ENCODE peak calls at places on chromosomes 3 and 15, in six cellular contexts. R is GM23338, Z is GM12878, M is K562, V is WTC11, E is HepG2. J is an unnamed sample.

GRCh38 chr3:149459491-149460057 is 14.9 kb upstream of the TM4SF4 start:
- DNase-seq in R (no peak), Z (no peak), M (no peak), V (no peak), E (no peak), J (no peak)

GRCh38 chr3:49427581-49427980 is 1.5 kb downstream of the NICN1 start:
- DNase-seq in R (no peak), Z (no peak), M (no peak), V (no peak), E (no peak), J (no peak)

GRCh38 chr3:184759666-184760200 is 47.9 kb upstream of the MAGEF1 start:
- DNase-seq in R (no peak), Z (no peak), M (no peak), V (no peak), E (no peak), J (no peak)

GRCh38 chr15:78317145-78317836 is 17.9 kb upstream of the SKIC8 start:
- DNase-seq in R (no peak), Z (no peak), M (peak), V (no peak), E (no peak), J (no peak)

GRCh38 chr3:126481808-126482502 is 6.3 kb upstream of the ZXDC start:
- DNase-seq in R (no peak), Z (no peak), M (no peak), V (no peak), E (peak), J (no peak)

GRCh38 chr3:13575459-13576061 is 26.6 kb downstream of the FBLN2 start:
- DNase-seq in R (no peak), Z (no peak), M (peak), V (no peak), E (no peak), J (no peak)

GRCh38 chr15:80991446-80991845 is 1.8 kb upstream of the MESD start:
- DNase-seq in R (no peak), Z (no peak), M (peak), V (no peak), E (no peak), J (no peak)

GRCh38 chr3:126621171-126621570 is 33.8 kb downstream of the TXNRD3 start:
- DNase-seq in R (no peak), Z (no peak), M (no peak), V (no peak), E (no peak), J (no peak)

GRCh38 chr3:15527031-15527459 is 5.5 kb upstream of the COLQ start:
- DNase-seq in R (peak), Z (no peak), M (peak), V (peak), E (peak), J (peak)

GRCh38 chr3:194485471-194485875 is 1.3 kb downstream of the ATP13A3 start:
- DNase-seq in R (no peak), Z (no peak), M (no peak), V (no peak), E (no peak), J (no peak)

GRCh38 chr15:100918034-100918689 is 995 bp upstream of the LRRK1 start:
- DNase-seq in R (peak), Z (no peak), M (peak), V (peak), E (peak), J (peak)

DNA sequence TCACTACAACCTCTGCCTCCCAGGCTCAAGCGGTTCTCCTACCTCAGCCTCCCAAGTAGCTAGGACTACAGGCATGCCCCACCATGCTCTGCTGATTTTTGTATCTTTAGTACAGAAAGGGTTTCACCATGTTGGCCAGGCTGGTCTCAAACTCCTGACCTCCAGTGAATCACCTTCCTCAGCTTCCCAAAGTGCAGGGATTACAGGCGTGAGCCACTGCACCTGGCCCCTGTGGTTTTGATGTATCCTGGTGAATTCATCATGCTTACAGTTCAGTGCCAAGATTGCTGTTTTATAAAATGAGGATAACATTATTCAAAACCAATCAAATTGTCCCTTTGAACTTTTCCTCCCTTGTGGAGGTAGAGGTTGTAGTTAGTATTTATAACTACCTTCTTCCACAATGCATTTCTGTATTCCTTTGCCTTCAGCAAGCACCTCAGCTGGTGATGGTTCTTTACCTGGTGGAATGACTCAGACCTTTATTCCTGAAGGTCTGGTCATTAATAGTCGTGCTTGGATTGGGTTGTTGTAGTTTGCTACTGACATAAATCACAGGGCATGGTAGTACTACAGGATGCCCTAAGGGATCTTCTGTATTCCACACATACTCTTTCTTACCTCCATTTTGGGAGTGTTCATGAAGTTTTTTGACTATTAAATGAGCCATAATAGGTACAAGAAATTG is 76.9 kb downstream of the UBP1 start:
- DNase-seq in R (no peak), Z (no peak), M (no peak), V (no peak), E (no peak), J (no peak)
- TF ChIP-seq CREB1 in R (no peak), Z (no peak), M (no peak), V (no peak), E (no peak), J (no peak)

GRCh38 chr15:70687432-70687831 is 75.9 kb downstream of the UACA start:
- DNase-seq in R (no peak), Z (no peak), M (no peak), V (no peak), E (no peak), J (no peak)
- TF ChIP-seq CREB1 in R (no peak), Z (no peak), M (no peak), V (no peak), E (no peak), J (no peak)

DNA sequence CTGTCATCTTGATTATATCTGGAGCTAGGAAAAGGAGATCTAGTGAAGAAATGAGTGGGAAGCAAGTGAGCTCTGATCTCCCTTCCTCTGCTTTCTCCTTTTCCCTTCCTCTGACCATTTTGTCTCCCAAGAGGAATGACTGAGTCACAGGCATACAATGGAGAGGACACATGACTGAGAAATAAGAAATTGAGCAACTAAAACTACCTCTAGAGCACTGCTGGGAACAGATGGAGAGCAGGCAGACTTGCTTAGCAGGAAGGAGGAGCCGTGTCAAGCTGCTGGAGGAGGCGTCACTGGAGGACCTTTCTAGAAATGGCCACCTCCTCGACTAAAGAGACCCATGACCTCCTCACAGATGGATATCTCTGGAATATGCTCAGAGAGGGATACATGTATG is 66.9 kb upstream of the MYO5C start:
- DNase-seq in R (no peak), Z (no peak), M (no peak), V (no peak), E (no peak), J (no peak)
- TF ChIP-seq CREB1 in R (no peak), Z (no peak), M (no peak), V (no peak), E (no peak), J (no peak)

GRCh38 chr3:24639640-24640329 is 145.1 kb upstream of the THRB start:
- DNase-seq in R (no peak), Z (no peak), M (no peak), V (no peak), E (no peak), J (no peak)

GRCh38 chr3:24645047-24645446 is 150.4 kb upstream of the THRB start:
- DNase-seq in R (no peak), Z (no peak), M (no peak), V (no peak), E (no peak), J (no peak)

GRCh38 chr3:24640330-24640877 is 145.8 kb upstream of the THRB start:
- DNase-seq in R (peak), Z (no peak), M (no peak), V (no peak), E (peak), J (no peak)

GRCh38 chr3:24639061-24639460 is 144.4 kb upstream of the THRB start:
- DNase-seq in R (no peak), Z (no peak), M (no peak), V (no peak), E (no peak), J (no peak)

DNA sequence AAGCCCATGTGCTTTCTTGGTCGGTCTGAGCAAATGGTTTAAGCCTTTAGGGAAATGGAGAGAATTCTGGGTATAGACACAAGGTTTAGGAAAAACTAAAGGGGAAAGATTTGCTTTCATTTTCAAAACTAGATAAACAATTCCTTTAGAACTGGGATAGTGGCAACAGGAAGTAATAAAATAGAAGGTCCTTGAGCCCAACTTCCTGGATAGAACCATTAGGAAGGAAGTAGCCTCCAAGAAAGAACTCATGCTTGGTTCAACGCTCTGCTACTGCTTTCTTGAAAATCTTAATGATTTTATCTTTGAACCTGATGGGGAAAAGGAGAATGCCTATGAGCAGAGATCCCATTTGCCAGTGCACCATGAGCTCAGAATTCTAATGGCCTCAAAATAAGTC is 147.0 kb upstream of the THRB start:
- DNase-seq in R (no peak), Z (no peak), M (no peak), V (no peak), E (no peak), J (no peak)
- TF ChIP-seq CREB1 in R (no peak), Z (no peak), M (no peak), V (no peak), E (no peak), J (no peak)

GRCh38 chr3:47149339-47149933 is 14.5 kb downstream of the SETD2 start:
- DNase-seq in R (no peak), Z (no peak), M (no peak), V (no peak), E (no peak), J (no peak)
- TF ChIP-seq CREB1 in R (no peak), Z (no peak), M (no peak), V (no peak), E (no peak), J (no peak)

GRCh38 chr15:34314491-34314890 is 23.1 kb downstream of the SLC12A6 start:
- DNase-seq in R (no peak), Z (no peak), M (no peak), V (no peak), E (no peak), J (no peak)

GRCh38 chr15:34323217-34323616 is 14.4 kb downstream of the SLC12A6 start:
- DNase-seq in R (peak), Z (no peak), M (no peak), V (no peak), E (no peak), J (no peak)

DNA sequence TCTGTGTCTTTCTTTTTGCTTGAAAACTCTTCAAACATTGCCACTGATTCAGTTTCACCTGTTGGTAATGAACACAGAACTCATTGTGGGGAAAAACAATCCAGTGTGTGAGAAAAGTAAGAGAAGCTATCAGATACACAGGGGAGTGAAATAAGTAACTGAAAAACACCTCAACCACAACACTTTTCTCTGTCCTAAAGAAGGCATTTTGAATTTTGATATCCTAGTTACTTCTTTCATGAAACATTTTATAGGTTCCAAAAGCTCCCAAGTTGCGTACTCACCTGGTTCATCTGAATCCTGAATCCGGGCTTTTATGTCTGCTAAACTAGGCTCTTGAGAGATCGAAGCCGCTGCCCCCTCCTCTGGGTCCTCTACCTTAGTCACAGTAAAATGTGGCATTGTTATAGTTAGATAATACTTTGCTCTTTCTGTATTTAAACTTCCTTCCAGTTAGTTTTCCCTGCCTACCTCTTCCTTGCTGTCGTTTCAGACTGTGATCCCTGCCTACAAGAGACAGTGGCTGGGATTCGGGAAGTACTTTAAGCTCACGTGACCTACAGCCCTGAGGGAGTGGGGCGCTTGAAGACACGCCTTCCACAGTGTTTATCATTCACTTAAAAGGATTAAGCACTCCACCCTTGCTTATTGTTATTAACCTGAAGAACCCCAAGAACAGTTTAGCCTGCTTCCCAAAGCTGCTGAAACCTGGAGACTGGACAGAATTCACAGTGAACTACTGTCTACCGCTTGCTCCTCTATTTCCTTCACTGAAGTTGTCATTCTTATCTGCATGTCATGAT is 19.1 kb downstream of the SLC12A6 start:
- DNase-seq in R (peak), Z (no peak), M (peak), V (peak), E (peak), J (peak)
- TF ChIP-seq CREB1 in R (no peak), Z (no peak), M (no peak), V (no peak), E (no peak), J (no peak)

GRCh38 chr3:46883252-46884185 is 6.0 kb downstream of the PTH1R start:
- DNase-seq in R (peak), Z (no peak), M (peak), V (no peak), E (no peak), J (no peak)
- TF ChIP-seq CREB1 in R (no peak), Z (no peak), M (no peak), V (no peak), E (no peak), J (no peak)

GRCh38 chr15:90465930-90466567 is 63.7 kb upstream of the CRTC3 start:
- DNase-seq in R (no peak), Z (no peak), M (no peak), V (no peak), E (no peak), J (no peak)
- TF ChIP-seq CREB1 in R (no peak), Z (no peak), M (no peak), V (no peak), E (no peak), J (no peak)

DNA sequence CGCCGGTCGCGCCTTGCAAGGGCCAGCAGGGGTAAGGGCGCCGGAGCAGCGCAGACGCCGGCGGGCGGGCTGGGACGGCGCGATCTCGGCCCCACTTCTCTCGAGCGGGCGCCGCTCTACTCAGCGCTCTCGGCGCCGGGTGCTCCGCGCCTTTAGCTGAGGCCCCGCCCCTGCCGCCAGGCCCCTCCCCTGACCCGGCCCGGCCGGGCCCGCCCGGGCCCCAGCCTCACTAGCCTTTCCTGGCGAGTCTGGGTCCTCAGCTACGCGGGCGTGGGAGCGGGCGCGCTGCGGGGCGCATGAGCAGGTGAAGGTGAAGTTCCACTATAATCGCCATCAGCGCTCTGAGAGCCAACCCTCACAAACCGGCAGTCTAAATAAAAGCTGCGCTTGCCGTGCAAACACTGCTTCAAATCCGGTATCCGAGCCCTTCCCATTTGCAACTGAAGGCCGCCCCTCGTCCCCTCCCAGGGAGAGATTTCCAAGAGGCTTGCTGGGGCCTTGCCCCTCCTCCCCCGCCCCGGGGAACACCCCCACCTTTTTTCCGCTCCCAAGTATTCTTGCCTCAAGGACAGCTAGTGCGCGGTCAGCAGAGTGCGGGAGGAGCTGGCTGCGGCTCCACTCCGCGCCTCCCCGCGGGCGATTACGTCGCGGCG is at the start of gene RPP25:
- DNase-seq in R (peak), Z (no peak), M (peak), V (peak), E (peak), J (peak)
- TF ChIP-seq CREB1 in R (no peak), Z (no peak), M (no peak), V (no peak), E (no peak), J (no peak)

GRCh38 chr3:186653079-186653710 is 12.6 kb upstream of the HRG start:
- DNase-seq in R (no peak), Z (peak), M (no peak), V (no peak), E (no peak), J (no peak)
- TF ChIP-seq CREB1 in R (no peak), Z (no peak), M (no peak), V (no peak), E (no peak), J (no peak)